ENCODE peak calls at places on chromosome 6, in nine cellular contexts. Q, F, P, K, T, J, E, O and N are unnamed samples.
A peak's percentile ranks its signal among the peaks of the same experiment; 100 is the strongest.

GRCh38 chr6:137657351-137657911 is 163.2 kb upstream of the OLIG3 start:
- DNase-seq in Q (no peak), F (no peak), P (peak; percentile 28), K (no peak), T (no peak), J (no peak), E (no peak), O (no peak), N (no peak)

GRCh38 chr6:105810105-105810921 is 275.8 kb upstream of the PRDM1 start:
- DNase-seq in Q (peak; percentile 92), F (peak; percentile 85), P (no peak), K (no peak), T (peak; percentile 91), J (no peak), E (peak; percentile 25), O (no peak), N (peak; percentile 90)

GRCh38 chr6:157814883-157815282 is 8.2 kb upstream of the SNX9 start:
- DNase-seq in Q (no peak), F (no peak), P (no peak), K (no peak), T (no peak), J (no peak), E (no peak), O (no peak), N (no peak)

GRCh38 chr6:92635553-92636153 is 783.7 kb downstream of the EPHA7 start:
- DNase-seq in Q (no peak), F (no peak), P (no peak), K (no peak), T (no peak), J (no peak), E (no peak), O (no peak), N (no peak)

GRCh38 chr6:169502445-169502844 is 199.4 kb downstream of the WDR27 start:
- DNase-seq in Q (no peak), F (no peak), P (no peak), K (no peak), T (no peak), J (no peak), E (no peak), O (no peak), N (no peak)

GRCh38 chr6:100177956-100178355 is 183.9 kb upstream of the MCHR2 start:
- DNase-seq in Q (peak; percentile 26), F (peak; percentile 7), P (no peak), K (no peak), T (no peak), J (no peak), E (peak; percentile 48), O (no peak), N (no peak)

GRCh38 chr6:117498159-117498558 is 15.7 kb downstream of the DCBLD1 start:
- DNase-seq in Q (peak; percentile 85), F (peak; percentile 84), P (no peak), K (no peak), T (peak; percentile 87), J (no peak), E (peak; percentile 74), O (no peak), N (peak; percentile 56)

GRCh38 chr6:30074331-30075093 is 1.1 kb downstream of the RNF39 start:
- DNase-seq in Q (no peak), F (no peak), P (peak; percentile 15), K (no peak), T (no peak), J (no peak), E (no peak), O (no peak), N (no peak)

GRCh38 chr6:155850408-155850841 is 394.8 kb upstream of the NOX3 start:
- DNase-seq in Q (peak; percentile 22), F (peak; percentile 49), P (no peak), K (no peak), T (peak; percentile 58), J (no peak), E (peak; percentile 12), O (no peak), N (peak; percentile 6)

GRCh38 chr6:44495036-44495901 is 107.8 kb downstream of the CDC5L start:
- DNase-seq in Q (peak; percentile 37), F (peak; percentile 11), P (no peak), K (no peak), T (no peak), J (no peak), E (no peak), O (no peak), N (no peak)

DNA sequence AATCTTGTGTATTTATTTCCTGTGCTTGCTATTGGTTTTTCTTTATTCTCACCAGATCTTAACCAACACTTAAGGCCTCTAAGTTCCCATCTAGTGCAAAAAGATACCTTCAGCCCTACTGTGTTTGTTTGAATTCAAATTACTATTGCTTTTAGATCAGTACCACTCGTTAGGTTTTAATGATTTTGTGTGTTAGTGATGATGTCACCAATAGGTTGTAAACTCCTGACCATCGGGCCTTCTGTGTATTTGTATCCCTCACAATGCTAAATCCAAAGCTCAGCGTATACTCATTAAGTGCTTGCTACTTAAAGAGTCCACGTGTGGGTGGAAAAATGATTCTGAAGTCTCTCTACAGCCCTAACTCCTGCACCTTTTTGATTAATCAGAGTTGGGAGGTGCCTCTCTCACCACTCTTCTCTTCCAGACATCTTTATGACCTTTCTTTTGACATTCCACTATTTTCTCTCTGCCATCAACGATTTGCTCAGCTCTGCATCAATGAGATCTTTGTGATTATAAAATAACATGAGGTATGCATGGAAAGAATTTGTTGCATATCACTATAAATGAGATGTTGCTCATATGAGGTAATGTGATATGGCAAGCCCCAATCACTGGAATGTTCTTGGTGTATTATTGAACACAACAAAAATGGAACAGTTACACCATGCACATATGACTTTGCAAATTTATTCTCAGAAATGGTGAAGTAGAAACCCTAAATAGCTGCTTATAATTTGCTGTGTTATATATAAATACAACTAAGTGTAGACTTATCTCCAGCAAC is 55.1 kb upstream of the LAMA2 start:
- DNase-seq in Q (no peak), F (peak; percentile 13), P (no peak), K (no peak), T (peak; percentile 73), J (no peak), E (peak; percentile 21), O (no peak), N (no peak)
- TF ChIP-seq CTCF in Q (no peak), F (no peak), P (no peak), K (no peak), T (no peak), J (no peak), E (no peak), O (no peak), N (no peak)

DNA sequence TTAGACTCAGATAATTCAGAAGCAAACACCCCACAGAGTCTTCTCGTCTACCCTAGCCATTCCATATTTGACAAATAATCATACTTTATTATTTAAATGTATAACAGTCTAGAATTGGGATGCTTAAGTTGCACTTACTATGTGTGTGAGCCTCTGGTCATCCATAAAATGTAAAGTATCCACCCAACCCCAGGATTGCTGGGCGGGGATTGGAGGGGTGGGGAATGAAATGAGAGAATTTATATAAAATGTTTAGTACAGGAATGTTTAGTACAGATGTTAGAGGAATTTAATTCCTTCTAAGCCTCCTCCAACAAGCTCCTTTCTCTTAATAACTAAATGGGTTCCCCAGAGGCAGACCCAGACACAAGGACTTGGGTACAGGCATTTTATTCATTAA is 16.9 kb downstream of the BNIP5 start:
- DNase-seq in Q (no peak), F (no peak), P (no peak), K (no peak), T (no peak), J (no peak), E (no peak), O (no peak), N (no peak)
- TF ChIP-seq CTCF in Q (no peak), F (no peak), P (no peak), K (no peak), T (no peak), J (no peak), E (no peak), O (no peak), N (no peak)

GRCh38 chr6:128121190-128121589 is 220.3 kb upstream of the THEMIS start:
- DNase-seq in Q (no peak), F (no peak), P (no peak), K (no peak), T (no peak), J (no peak), E (no peak), O (no peak), N (no peak)
- TF ChIP-seq CTCF in Q (no peak), F (no peak), P (no peak), K (no peak), T (no peak), J (no peak), E (no peak), O (no peak), N (no peak)

DNA sequence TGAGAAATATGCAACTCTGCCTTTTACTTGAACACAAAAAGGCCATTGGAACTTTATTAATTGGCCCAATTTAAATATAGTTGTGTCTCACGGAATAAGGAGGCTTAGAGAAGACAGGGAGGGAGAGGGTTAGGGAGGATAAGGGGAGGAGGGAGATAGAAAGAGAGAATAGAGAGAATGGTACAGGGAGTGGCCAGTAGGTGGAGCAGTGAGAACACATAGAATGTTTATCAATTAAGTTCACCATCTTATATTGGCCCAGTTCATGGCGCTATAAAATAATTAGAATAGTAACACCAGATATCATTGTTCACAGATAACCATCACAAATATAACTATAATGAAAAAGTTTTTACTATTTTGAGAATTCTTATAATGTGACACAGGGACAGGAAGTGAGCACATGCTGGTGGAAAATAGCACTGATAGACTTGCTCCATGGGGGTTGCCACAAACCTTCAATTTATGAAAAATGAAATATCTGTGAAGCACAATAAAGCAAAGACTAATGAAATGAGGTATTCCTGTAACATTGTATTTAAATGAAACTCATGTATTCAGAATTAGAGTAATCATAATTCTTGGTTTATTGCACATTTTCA is 374.1 kb upstream of the MANEA start:
- DNase-seq in Q (peak; percentile 50), F (peak; percentile 61), P (peak; percentile 11), K (no peak), T (peak; percentile 45), J (no peak), E (peak; percentile 55), O (no peak), N (no peak)
- TF ChIP-seq CTCF in Q (peak; percentile 65), F (peak; percentile 55), P (peak; percentile 48), K (peak; percentile 40), T (peak; percentile 67), J (peak; percentile 31), E (peak; percentile 58), O (peak; percentile 57), N (peak; percentile 65)